ENCODE peak calls at places on chromosome 3, in eight cellular contexts. X, I, W, B, G, J, R and L are unnamed samples. For H3K4me1 and H3K36me3, the result is how much of the 10 kb centered on the place peaks cover.

GRCh38 chr3:149221783-149222517 is at the start of gene CP:
- DNase-seq in X (no peak), I (no peak), W (no peak), B (no peak), G (no peak), J (no peak), R (no peak), L (no peak)

GRCh38 chr3:64687781-64688515 is at the start of gene ADAMTS9:
- DNase-seq in X (peak), I (peak), W (peak), B (no peak), G (peak), J (no peak), R (no peak), L (peak)

GRCh38 chr3:197249542-197249941 is 48.9 kb downstream of the DLG1 start:
- DNase-seq in X (no peak), I (no peak), W (no peak), B (no peak), G (no peak), J (no peak), R (no peak), L (no peak)

GRCh38 chr3:106826861-106827311 is 550.4 kb upstream of the CCDC54 start:
- DNase-seq in X (no peak), I (no peak), W (no peak), B (no peak), G (no peak), J (no peak), R (no peak), L (peak)

GRCh38 chr3:97674477-97674876 is 90.1 kb upstream of the ARL6 start:
- DNase-seq in X (no peak), I (no peak), W (no peak), B (no peak), G (no peak), J (no peak), R (no peak), L (no peak)

GRCh38 chr3:48243886-48244285 is 3.0 kb downstream of the ZNF589 start:
- DNase-seq in X (no peak), I (no peak), W (no peak), B (no peak), G (peak), J (no peak), R (no peak), L (no peak)

GRCh38 chr3:94420941-94421340 is 358.1 kb downstream of the NSUN3 start:
- DNase-seq in X (no peak), I (peak), W (no peak), B (no peak), G (no peak), J (no peak), R (no peak), L (no peak)

GRCh38 chr3:28109829-28110228 is 131.6 kb upstream of the CMC1 start:
- DNase-seq in X (no peak), I (no peak), W (no peak), B (no peak), G (no peak), J (no peak), R (no peak), L (no peak)

GRCh38 chr3:63167113-63167512 is 111.0 kb upstream of the SYNPR start:
- DNase-seq in X (no peak), I (no peak), W (no peak), B (no peak), G (no peak), J (no peak), R (no peak), L (no peak)

GRCh38 chr3:63960048-63960711 is 48.0 kb upstream of the SCAANT1 start:
- DNase-seq in X (peak), I (peak), W (peak), B (no peak), G (no peak), J (no peak), R (no peak), L (peak)

GRCh38 chr3:12993623-12994356 is 79.4 kb downstream of the IQSEC1 start:
- DNase-seq in X (peak), I (peak), W (no peak), B (no peak), G (peak), J (no peak), R (no peak), L (no peak)

GRCh38 chr3:151476344-151477018 is 15.6 kb upstream of the IGSF10 start:
- DNase-seq in X (no peak), I (no peak), W (no peak), B (no peak), G (no peak), J (no peak), R (no peak), L (no peak)

GRCh38 chr3:177111541-177111949 is 85.7 kb downstream of the TBL1XR1 start:
- DNase-seq in X (peak), I (no peak), W (no peak), B (no peak), G (no peak), J (no peak), R (no peak), L (no peak)

GRCh38 chr3:130093741-130094391 is 12.2 kb downstream of the ALG1L2 start:
- DNase-seq in X (no peak), I (no peak), W (peak), B (no peak), G (no peak), J (no peak), R (peak), L (no peak)

GRCh38 chr3:317012-317411 is 120.4 kb downstream of the CHL1 start:
- DNase-seq in X (no peak), I (no peak), W (no peak), B (no peak), G (no peak), J (no peak), R (no peak), L (no peak)

GRCh38 chr3:112078125-112079083 is 7.8 kb upstream of the C3orf52 start:
- DNase-seq in X (no peak), I (no peak), W (no peak), B (no peak), G (no peak), J (no peak), R (no peak), L (no peak)

DNA sequence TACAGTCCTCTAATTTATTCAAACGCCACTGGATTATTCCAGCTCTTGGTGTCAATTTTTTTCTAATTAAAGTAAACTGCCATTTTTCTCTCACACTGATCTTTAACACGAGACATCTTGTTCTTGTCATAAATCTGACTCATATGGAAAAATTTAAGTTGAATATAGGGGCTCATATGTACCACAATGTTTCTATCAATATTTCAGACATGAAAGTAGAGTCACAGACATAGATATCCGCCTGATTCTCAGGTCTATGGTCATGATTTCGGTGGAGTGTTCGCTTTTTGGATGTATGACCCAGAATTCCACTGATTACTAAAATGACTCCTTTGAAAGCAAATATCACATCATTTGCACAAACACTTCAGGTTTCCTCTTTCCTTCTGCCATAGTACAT is 552.8 kb downstream of the FOXP1 start:
- DNase-seq in X (no peak), I (no peak), W (no peak), B (no peak), G (no peak), J (no peak), R (no peak), L (no peak)
- H3K4me1 ChIP-seq in X (under half), I (under half), W (under half), B (under half), G (under half), J (half or more), R (under half), L (under half)

GRCh38 chr3:14450506-14450905 is 48.1 kb downstream of the SLC6A6 start:
- DNase-seq in X (no peak), I (no peak), W (no peak), B (no peak), G (no peak), J (no peak), R (no peak), L (no peak)

GRCh38 chr3:14446988-14447570 is 44.7 kb downstream of the SLC6A6 start:
- DNase-seq in X (no peak), I (no peak), W (no peak), B (no peak), G (no peak), J (no peak), R (no peak), L (no peak)

GRCh38 chr3:14448756-14449728 is 46.6 kb downstream of the SLC6A6 start:
- DNase-seq in X (no peak), I (no peak), W (no peak), B (no peak), G (no peak), J (no peak), R (no peak), L (no peak)

GRCh38 chr3:14445773-14446172 is 43.4 kb downstream of the SLC6A6 start:
- DNase-seq in X (no peak), I (no peak), W (no peak), B (no peak), G (no peak), J (no peak), R (no peak), L (no peak)

GRCh38 chr3:14448063-14448462 is 45.7 kb downstream of the SLC6A6 start:
- DNase-seq in X (no peak), I (no peak), W (no peak), B (no peak), G (no peak), J (no peak), R (no peak), L (no peak)
- H3K36me3 ChIP-seq in X (under half), I (under half), W (under half), B (under half), G (half or more), J (half or more), R (under half), L (under half)

GRCh38 chr3:128435058-128435457 is 31.6 kb downstream of the DNAJB8 start:
- DNase-seq in X (peak), I (no peak), W (no peak), B (no peak), G (no peak), J (no peak), R (no peak), L (no peak)
- H3K4me1 ChIP-seq in X (under half), I (under half), W (under half), B (under half), G (under half), J (under half), R (under half), L (under half)

DNA sequence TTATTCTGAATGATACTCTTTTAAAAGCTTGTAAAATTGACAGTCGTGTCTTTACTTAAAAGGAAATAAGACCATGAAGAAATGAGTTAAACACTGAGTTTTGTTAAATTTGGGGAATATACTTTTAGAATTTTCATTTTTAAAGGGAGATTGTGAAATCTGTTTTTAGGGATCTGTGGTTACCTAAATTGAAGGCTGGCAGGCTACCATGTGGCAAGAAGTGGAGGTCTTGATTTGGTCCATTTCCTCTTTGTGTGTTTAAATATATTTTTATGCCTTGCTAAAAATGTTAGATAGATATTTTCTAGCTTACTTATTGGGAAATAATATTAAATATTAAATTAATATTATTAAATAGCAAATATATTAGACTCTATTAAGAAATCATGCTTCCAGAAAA is 36.6 kb upstream of the SLC22A13 start:
- DNase-seq in X (no peak), I (peak), W (no peak), B (no peak), G (no peak), J (no peak), R (no peak), L (no peak)
- H3K36me3 ChIP-seq in X (under half), I (half or more), W (under half), B (under half), G (under half), J (under half), R (under half), L (under half)

DNA sequence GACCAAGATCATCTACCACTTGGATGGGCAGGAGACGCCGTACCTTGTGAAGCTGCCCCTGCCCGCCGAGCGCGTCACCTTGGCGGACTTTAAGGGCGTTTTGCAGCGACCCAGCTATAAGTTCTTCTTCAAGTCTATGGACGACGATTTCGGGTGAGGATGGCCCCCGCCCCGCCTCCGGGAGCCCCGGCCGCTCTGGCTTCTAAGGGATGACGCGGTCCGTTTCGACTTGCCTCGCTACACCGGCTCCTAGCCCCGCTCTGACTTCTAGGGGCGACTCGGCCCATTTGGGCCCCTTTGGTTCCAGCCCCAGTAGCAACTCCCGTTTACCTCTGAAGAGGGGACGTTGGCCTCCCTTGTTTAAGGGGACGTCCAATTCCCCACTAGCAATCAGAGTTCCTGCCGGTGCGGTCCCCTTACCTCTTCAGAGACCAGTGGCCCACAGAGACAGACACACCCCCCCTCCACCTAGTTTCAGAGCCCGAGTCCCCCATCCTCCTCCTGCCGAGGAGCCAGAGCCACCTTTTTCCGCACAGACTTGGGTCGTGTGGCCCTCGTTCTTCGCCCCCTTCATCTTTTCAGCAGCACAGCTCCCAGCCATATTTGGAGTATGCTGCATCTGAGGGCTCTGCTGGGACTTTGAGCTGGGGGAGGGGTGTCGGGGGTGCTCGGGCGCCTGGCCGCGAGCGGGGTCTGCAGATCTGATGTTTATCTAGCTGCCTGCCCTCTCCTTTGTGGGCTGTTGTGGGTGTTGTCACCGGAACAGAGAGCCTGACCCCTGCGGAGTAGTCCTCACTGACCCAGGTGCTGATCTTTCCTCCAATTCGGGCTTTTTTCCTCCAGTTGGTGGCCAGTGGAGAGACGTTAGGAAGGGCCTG is 706 bp downstream of the DVL3 start:
- DNase-seq in X (peak), I (peak), W (no peak), B (peak), G (peak), J (peak), R (no peak), L (peak)
- H3K4me1 ChIP-seq in X (under half), I (under half), W (under half), B (under half), G (under half), J (under half), R (under half), L (under half)